ENCODE peak calls at places on chromosomes 3 and 15, in seven cellular contexts. One of them, this sample, is unnamed.

GRCh38 chr3:46469680-46470357 is 5.1 kb upstream of the LTF start:
- DNase-seq in tibial artery: no peak
- DNase-seq in cardiac muscle cell: peak; percentile 33
- DNase-seq in suprapubic skin: no peak
- DNase-seq in HCT116: no peak
- DNase-seq in GM12878: no peak
- DNase-seq in upper lobe of right lung: no peak
- DNase-seq in this sample: peak; percentile 38

GRCh38 chr3:52022323-52023100 is 26.8 kb upstream of the RPL29 start:
- DNase-seq in tibial artery: peak; percentile 48
- DNase-seq in cardiac muscle cell: no peak
- DNase-seq in suprapubic skin: no peak
- DNase-seq in HCT116: no peak
- DNase-seq in GM12878: no peak
- DNase-seq in upper lobe of right lung: peak; percentile 60
- DNase-seq in this sample: no peak

GRCh38 chr3:10995871-10996270 is 3.3 kb downstream of the SLC6A1 start:
- DNase-seq in tibial artery: no peak
- DNase-seq in cardiac muscle cell: no peak
- DNase-seq in suprapubic skin: no peak
- DNase-seq in HCT116: no peak
- DNase-seq in GM12878: no peak
- DNase-seq in upper lobe of right lung: no peak
- DNase-seq in this sample: no peak

GRCh38 chr15:42091753-42092665 is 2.4 kb downstream of the PLA2G4D start:
- DNase-seq in tibial artery: no peak
- DNase-seq in cardiac muscle cell: no peak
- DNase-seq in suprapubic skin: no peak
- DNase-seq in HCT116: peak; percentile 41
- DNase-seq in GM12878: no peak
- DNase-seq in upper lobe of right lung: no peak
- DNase-seq in this sample: peak; percentile 40

GRCh38 chr15:33963831-33964664 is 4.2 kb upstream of the CHRM5 start:
- DNase-seq in tibial artery: no peak
- DNase-seq in cardiac muscle cell: peak; percentile 66
- DNase-seq in suprapubic skin: no peak
- DNase-seq in HCT116: peak; percentile 12
- DNase-seq in GM12878: no peak
- DNase-seq in upper lobe of right lung: no peak
- DNase-seq in this sample: no peak

GRCh38 chr3:21920431-21920830 is 169.4 kb upstream of the ZNF385D start:
- DNase-seq in tibial artery: no peak
- DNase-seq in cardiac muscle cell: peak; percentile 87
- DNase-seq in suprapubic skin: no peak
- DNase-seq in HCT116: no peak
- DNase-seq in GM12878: no peak
- DNase-seq in upper lobe of right lung: no peak
- DNase-seq in this sample: no peak

GRCh38 chr3:175431396-175431795 is 572.3 kb downstream of the NAALADL2 start:
- DNase-seq in tibial artery: no peak
- DNase-seq in cardiac muscle cell: peak; percentile 13
- DNase-seq in suprapubic skin: no peak
- DNase-seq in HCT116: no peak
- DNase-seq in GM12878: no peak
- DNase-seq in upper lobe of right lung: no peak
- DNase-seq in this sample: no peak

GRCh38 chr3:72255736-72256559 is 471.0 kb upstream of the PROK2 start:
- DNase-seq in tibial artery: peak; percentile 41
- DNase-seq in cardiac muscle cell: peak; percentile 41
- DNase-seq in suprapubic skin: no peak
- DNase-seq in HCT116: no peak
- DNase-seq in GM12878: no peak
- DNase-seq in upper lobe of right lung: peak; percentile 77
- DNase-seq in this sample: no peak

GRCh38 chr15:31306426-31307269 is 20.0 kb upstream of the KLF13 start:
- DNase-seq in tibial artery: no peak
- DNase-seq in cardiac muscle cell: no peak
- DNase-seq in suprapubic skin: peak; percentile 61
- DNase-seq in HCT116: no peak
- DNase-seq in GM12878: no peak
- DNase-seq in upper lobe of right lung: peak; percentile 61
- DNase-seq in this sample: peak; percentile 70

GRCh38 chr15:84702961-84703482 is 12.9 kb downstream of the SEC11A start:
- DNase-seq in tibial artery: peak; percentile 74
- DNase-seq in cardiac muscle cell: peak; percentile 91
- DNase-seq in suprapubic skin: no peak
- DNase-seq in HCT116: no peak
- DNase-seq in GM12878: no peak
- DNase-seq in upper lobe of right lung: no peak
- DNase-seq in this sample: peak; percentile 69

GRCh38 chr3:192636517-192637444 is 90.6 kb downstream of the FGF12 start:
- DNase-seq in tibial artery: no peak
- DNase-seq in cardiac muscle cell: no peak
- DNase-seq in suprapubic skin: no peak
- DNase-seq in HCT116: no peak
- DNase-seq in GM12878: no peak
- DNase-seq in upper lobe of right lung: no peak
- DNase-seq in this sample: no peak

GRCh38 chr15:43249699-43250203 is 17.0 kb downstream of the TGM5 start:
- DNase-seq in tibial artery: no peak
- DNase-seq in cardiac muscle cell: peak; percentile 75
- DNase-seq in suprapubic skin: no peak
- DNase-seq in HCT116: no peak
- DNase-seq in GM12878: peak; percentile 94
- DNase-seq in upper lobe of right lung: no peak
- DNase-seq in this sample: no peak

GRCh38 chr15:82647045-82647834 is at the start of gene CPEB1:
- DNase-seq in tibial artery: peak; percentile 38
- DNase-seq in cardiac muscle cell: peak; percentile 55
- DNase-seq in suprapubic skin: peak; percentile 76
- DNase-seq in HCT116: no peak
- DNase-seq in GM12878: no peak
- DNase-seq in upper lobe of right lung: no peak
- DNase-seq in this sample: no peak

GRCh38 chr3:150765949-150766720 is 3.2 kb upstream of the SIAH2 start:
- DNase-seq in tibial artery: no peak
- DNase-seq in cardiac muscle cell: peak; percentile 51
- DNase-seq in suprapubic skin: no peak
- DNase-seq in HCT116: no peak
- DNase-seq in GM12878: peak; percentile 85
- DNase-seq in upper lobe of right lung: no peak
- DNase-seq in this sample: no peak

GRCh38 chr3:153210660-153211059 is 48.6 kb downstream of the RAP2B start:
- DNase-seq in tibial artery: no peak
- DNase-seq in cardiac muscle cell: peak; percentile 24
- DNase-seq in suprapubic skin: no peak
- DNase-seq in HCT116: no peak
- DNase-seq in GM12878: no peak
- DNase-seq in upper lobe of right lung: no peak
- DNase-seq in this sample: no peak

DNA sequence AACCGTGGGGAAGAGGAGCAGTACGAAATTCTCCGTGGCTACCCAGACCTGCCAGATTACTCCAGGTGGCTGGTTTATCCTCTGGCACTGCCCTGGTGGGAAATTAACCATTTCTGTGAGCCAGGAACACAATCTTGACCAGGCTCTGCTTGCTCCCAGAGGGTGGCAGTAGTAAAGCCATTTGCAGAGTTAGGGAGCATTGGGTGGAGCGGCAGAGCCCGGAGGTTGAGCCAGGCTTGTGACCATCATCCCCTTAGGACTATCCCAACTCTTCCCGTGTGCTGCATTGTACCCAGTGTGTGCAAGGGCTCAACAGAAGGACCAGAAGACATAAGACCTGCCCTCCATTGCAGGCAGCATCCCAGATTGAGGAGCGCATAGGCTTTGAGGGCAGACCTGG is 5.3 kb downstream of the KNG1 start:
- DNase-seq in tibial artery: no peak
- DNase-seq in cardiac muscle cell: peak; percentile 12
- DNase-seq in suprapubic skin: no peak
- DNase-seq in HCT116: peak; percentile 18
- DNase-seq in GM12878: no peak
- DNase-seq in upper lobe of right lung: no peak
- DNase-seq in this sample: no peak
- TF ChIP-seq CTCF in tibial artery: no peak
- TF ChIP-seq CTCF in cardiac muscle cell: peak; percentile 28
- TF ChIP-seq CTCF in suprapubic skin: no peak
- TF ChIP-seq CTCF in HCT116: peak; percentile 40
- TF ChIP-seq CTCF in GM12878: peak; percentile 5
- TF ChIP-seq CTCF in upper lobe of right lung: no peak
- TF ChIP-seq CTCF in this sample: no peak

GRCh38 chr15:69592954-69593353 is 140.3 kb downstream of the RPLP1 start:
- DNase-seq in tibial artery: no peak
- DNase-seq in cardiac muscle cell: no peak
- DNase-seq in suprapubic skin: peak; percentile 31
- DNase-seq in HCT116: no peak
- DNase-seq in GM12878: no peak
- DNase-seq in upper lobe of right lung: no peak
- DNase-seq in this sample: no peak

GRCh38 chr15:69595009-69595825 is 142.6 kb downstream of the RPLP1 start:
- DNase-seq in tibial artery: peak; percentile 82
- DNase-seq in cardiac muscle cell: no peak
- DNase-seq in suprapubic skin: peak; percentile 59
- DNase-seq in HCT116: no peak
- DNase-seq in GM12878: no peak
- DNase-seq in upper lobe of right lung: peak; percentile 87
- DNase-seq in this sample: peak; percentile 64

GRCh38 chr15:69591905-69592508 is 139.4 kb downstream of the RPLP1 start:
- DNase-seq in tibial artery: no peak
- DNase-seq in cardiac muscle cell: no peak
- DNase-seq in suprapubic skin: no peak
- DNase-seq in HCT116: no peak
- DNase-seq in GM12878: no peak
- DNase-seq in upper lobe of right lung: no peak
- DNase-seq in this sample: no peak

GRCh38 chr15:69593981-69594966 is 141.7 kb downstream of the RPLP1 start:
- DNase-seq in tibial artery: peak; percentile 68
- DNase-seq in cardiac muscle cell: peak; percentile 69
- DNase-seq in suprapubic skin: peak; percentile 58
- DNase-seq in HCT116: no peak
- DNase-seq in GM12878: no peak
- DNase-seq in upper lobe of right lung: peak; percentile 95
- DNase-seq in this sample: peak; percentile 68

GRCh38 chr15:69593488-69593887 is 140.9 kb downstream of the RPLP1 start:
- DNase-seq in tibial artery: no peak
- DNase-seq in cardiac muscle cell: no peak
- DNase-seq in suprapubic skin: peak; percentile 17
- DNase-seq in HCT116: no peak
- DNase-seq in GM12878: no peak
- DNase-seq in upper lobe of right lung: no peak
- DNase-seq in this sample: no peak
- H3K27me3 ChIP-seq in tibial artery: no peaks in the 10 kb centered on the region
- H3K27me3 ChIP-seq in cardiac muscle cell: no peaks in the 10 kb centered on the region
- H3K27me3 ChIP-seq in suprapubic skin: peaks cover 4% of the 10 kb centered on the region
- H3K27me3 ChIP-seq in HCT116: peaks cover 16% of the 10 kb centered on the region
- H3K27me3 ChIP-seq in GM12878: peaks cover 6% of the 10 kb centered on the region
- H3K27me3 ChIP-seq in upper lobe of right lung: no peaks in the 10 kb centered on the region
- H3K27me3 ChIP-seq in this sample: no peaks in the 10 kb centered on the region

DNA sequence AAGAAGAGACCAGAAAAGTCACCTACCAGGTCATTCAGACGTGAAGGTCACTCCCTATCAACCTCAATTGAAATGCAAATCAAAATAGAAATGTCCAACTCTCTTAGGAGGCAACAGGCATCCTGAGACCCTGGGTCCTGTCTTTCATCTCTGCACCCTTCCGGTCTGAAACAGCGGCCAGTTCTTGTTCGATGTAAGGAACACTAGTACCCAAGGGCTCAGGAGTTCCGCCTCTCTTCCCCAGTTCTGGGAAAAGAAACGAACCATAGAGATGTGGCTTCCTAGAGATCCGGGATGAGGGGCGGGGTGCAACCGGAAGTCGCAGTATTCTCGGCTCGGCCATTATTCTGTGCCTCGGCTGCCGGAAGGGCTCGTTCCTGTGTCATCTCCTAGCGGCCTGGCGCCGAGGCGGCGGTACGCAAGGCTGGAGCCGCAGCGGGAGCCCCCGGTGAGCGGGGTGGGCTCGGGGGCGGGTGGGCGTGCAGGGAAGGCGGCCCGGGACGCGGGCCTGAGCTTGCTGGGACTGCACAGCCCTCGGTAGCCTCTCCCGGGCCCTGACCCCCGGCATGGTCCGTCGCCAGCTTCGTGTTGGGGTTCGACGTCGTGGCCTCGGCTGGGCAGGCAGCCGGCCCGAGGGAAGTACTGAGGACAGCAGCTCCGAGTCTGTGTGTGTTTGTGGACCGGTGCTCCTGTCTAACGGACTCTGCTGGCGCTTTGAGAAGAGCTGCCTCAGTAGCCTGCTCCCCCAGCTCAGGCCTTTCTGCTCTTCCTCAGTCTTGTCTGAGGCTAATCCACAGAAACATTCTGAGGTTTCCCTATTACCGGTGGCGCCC is at the start of gene ZNF197:
- DNase-seq in tibial artery: peak; percentile 86
- DNase-seq in cardiac muscle cell: peak; percentile 94
- DNase-seq in suprapubic skin: peak; percentile 88
- DNase-seq in HCT116: peak; percentile 90
- DNase-seq in GM12878: peak; percentile 48
- DNase-seq in upper lobe of right lung: peak; percentile 91
- DNase-seq in this sample: peak; percentile 91
- TF ChIP-seq CTCF in tibial artery: no peak
- TF ChIP-seq CTCF in cardiac muscle cell: no peak
- TF ChIP-seq CTCF in suprapubic skin: no peak
- TF ChIP-seq CTCF in HCT116: no peak
- TF ChIP-seq CTCF in GM12878: peak; percentile 2
- TF ChIP-seq CTCF in upper lobe of right lung: no peak
- TF ChIP-seq CTCF in this sample: peak; percentile 61

DNA sequence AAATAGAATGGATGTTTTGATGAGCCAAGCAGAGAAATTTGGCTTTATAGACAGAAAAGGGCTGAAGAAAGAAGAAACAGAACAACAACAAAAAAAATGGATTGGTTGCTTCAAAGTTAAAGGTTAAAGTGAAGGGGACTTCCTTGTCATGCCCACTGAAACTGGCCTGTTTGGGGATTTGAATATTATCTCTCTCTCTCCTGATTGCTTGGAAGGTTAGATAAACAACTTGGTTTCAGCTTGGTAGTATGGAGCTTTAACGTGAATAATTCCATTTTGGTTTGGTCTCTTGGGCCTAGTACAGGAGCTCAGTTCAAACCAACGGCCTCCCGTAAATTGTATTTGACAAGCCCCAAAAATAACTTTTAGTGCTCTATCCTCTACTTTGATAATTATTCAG is 70.8 kb upstream of the MBNL1 start:
- DNase-seq in tibial artery: no peak
- DNase-seq in cardiac muscle cell: no peak
- DNase-seq in suprapubic skin: no peak
- DNase-seq in HCT116: no peak
- DNase-seq in GM12878: no peak
- DNase-seq in upper lobe of right lung: no peak
- DNase-seq in this sample: no peak
- H3K27me3 ChIP-seq in tibial artery: no peaks in the 10 kb centered on the region
- H3K27me3 ChIP-seq in cardiac muscle cell: no peaks in the 10 kb centered on the region
- H3K27me3 ChIP-seq in suprapubic skin: no peaks in the 10 kb centered on the region
- H3K27me3 ChIP-seq in HCT116: no peaks in the 10 kb centered on the region
- H3K27me3 ChIP-seq in GM12878: no peaks in the 10 kb centered on the region
- H3K27me3 ChIP-seq in upper lobe of right lung: no peaks in the 10 kb centered on the region
- H3K27me3 ChIP-seq in this sample: no peaks in the 10 kb centered on the region

This sample was measured in right atrium auricular region.